ENCODE peak calls at places on chromosomes 4 and X, in four cellular contexts. One of them, this sample, is unnamed. For H3K4me1, the result is how much of the 10 kb centered on the place peaks cover.

GRCh38 chrX:23919148-23919547 is 11.3 kb downstream of the CXorf58 start:
- DNase-seq in endothelial cell of umbilical vein: no peak
- DNase-seq in left lung: no peak
- DNase-seq in stomach: no peak
- DNase-seq in this sample: no peak

GRCh38 chr4:47071863-47072441 is 40.6 kb downstream of the GABRB1 start:
- DNase-seq in endothelial cell of umbilical vein: peak
- DNase-seq in left lung: no peak
- DNase-seq in stomach: no peak
- DNase-seq in this sample: no peak

GRCh38 chr4:186500721-186501304 is 54.6 kb downstream of the MTNR1A start:
- DNase-seq in stomach: no peak
- DNase-seq in endothelial cell of umbilical vein: no peak
- DNase-seq in left lung: no peak
- DNase-seq in this sample: no peak

GRCh38 chrX:136759968-136760367 is 20.8 kb downstream of the ARHGEF6 start:
- DNase-seq in stomach: no peak
- DNase-seq in left lung: no peak
- DNase-seq in endothelial cell of umbilical vein: peak
- DNase-seq in this sample: no peak

GRCh38 chr4:53656421-53656981 is 65.2 kb upstream of the LNX1 start:
- DNase-seq in endothelial cell of umbilical vein: no peak
- DNase-seq in stomach: no peak
- DNase-seq in left lung: no peak
- DNase-seq in this sample: no peak

GRCh38 chrX:9258346-9259104 is 206.3 kb upstream of the TBL1X start:
- DNase-seq in left lung: no peak
- DNase-seq in stomach: no peak
- DNase-seq in endothelial cell of umbilical vein: no peak
- DNase-seq in this sample: no peak

GRCh38 chr4:577499-578450 is 1.7 kb upstream of the TMEM271 start:
- DNase-seq in left lung: no peak
- DNase-seq in endothelial cell of umbilical vein: no peak
- DNase-seq in stomach: no peak
- DNase-seq in this sample: no peak

GRCh38 chr4:133598779-133599178 is 449.7 kb downstream of the PCDH10 start:
- DNase-seq in endothelial cell of umbilical vein: peak
- DNase-seq in stomach: no peak
- DNase-seq in left lung: no peak
- DNase-seq in this sample: no peak

GRCh38 chrX:42948723-42949122 is 170.8 kb upstream of the PPP1R2C start:
- DNase-seq in left lung: no peak
- DNase-seq in endothelial cell of umbilical vein: peak
- DNase-seq in stomach: no peak
- DNase-seq in this sample: no peak

GRCh38 chrX:153423652-153424051 is 12.4 kb downstream of the ZFP92 start:
- DNase-seq in stomach: no peak
- DNase-seq in endothelial cell of umbilical vein: no peak
- DNase-seq in left lung: no peak
- DNase-seq in this sample: peak

GRCh38 chr4:184746532-184746870 is 12.6 kb upstream of the CENPU start:
- DNase-seq in stomach: peak
- DNase-seq in left lung: peak
- DNase-seq in endothelial cell of umbilical vein: no peak
- DNase-seq in this sample: no peak

GRCh38 chrX:43728002-43728401 is 71.9 kb downstream of the MAOA start:
- DNase-seq in left lung: no peak
- DNase-seq in stomach: no peak
- DNase-seq in endothelial cell of umbilical vein: no peak
- DNase-seq in this sample: no peak

GRCh38 chrX:15146515-15146914 is 123.4 kb downstream of the ASB9 start:
- DNase-seq in left lung: no peak
- DNase-seq in endothelial cell of umbilical vein: peak
- DNase-seq in stomach: peak
- DNase-seq in this sample: no peak

GRCh38 chr4:42616576-42616975 is 40.3 kb downstream of the ATP8A1 start:
- DNase-seq in stomach: no peak
- DNase-seq in endothelial cell of umbilical vein: no peak
- DNase-seq in left lung: no peak
- DNase-seq in this sample: no peak

GRCh38 chrX:118976599-118977340 is 2.4 kb downstream of the LONRF3 start:
- DNase-seq in left lung: peak
- DNase-seq in endothelial cell of umbilical vein: no peak
- DNase-seq in stomach: peak
- DNase-seq in this sample: peak

GRCh38 chr4:158130204-158130603 is 42.6 kb downstream of the GASK1B start:
- DNase-seq in endothelial cell of umbilical vein: no peak
- DNase-seq in stomach: no peak
- DNase-seq in left lung: no peak
- DNase-seq in this sample: no peak

GRCh38 chr4:153759407-153760226 is at the start of gene RNF175:
- DNase-seq in stomach: no peak
- DNase-seq in left lung: no peak
- DNase-seq in endothelial cell of umbilical vein: no peak
- DNase-seq in this sample: no peak

GRCh38 chr4:42345962-42346544 is 51.2 kb upstream of the SHISA3 start:
- DNase-seq in left lung: no peak
- DNase-seq in endothelial cell of umbilical vein: no peak
- DNase-seq in stomach: no peak
- DNase-seq in this sample: no peak

GRCh38 chr4:5198586-5198985 is 147.3 kb downstream of the STK32B start:
- DNase-seq in left lung: no peak
- DNase-seq in stomach: no peak
- DNase-seq in endothelial cell of umbilical vein: no peak
- DNase-seq in this sample: no peak

GRCh38 chrX:15221321-15221720 is 48.6 kb downstream of the ASB9 start:
- DNase-seq in stomach: no peak
- DNase-seq in endothelial cell of umbilical vein: no peak
- DNase-seq in left lung: no peak
- DNase-seq in this sample: no peak

GRCh38 chrX:154797006-154797405 is 8.3 kb downstream of the MPP1 start:
- DNase-seq in left lung: no peak
- DNase-seq in endothelial cell of umbilical vein: no peak
- DNase-seq in stomach: no peak
- DNase-seq in this sample: no peak

GRCh38 chrX:21960569-21960968 is 20.1 kb downstream of the SMS start:
- DNase-seq in left lung: no peak
- DNase-seq in endothelial cell of umbilical vein: no peak
- DNase-seq in stomach: no peak
- DNase-seq in this sample: no peak
- H3K4me1 ChIP-seq in left lung: under half
- H3K4me1 ChIP-seq in endothelial cell of umbilical vein: under half
- H3K4me1 ChIP-seq in stomach: under half
- H3K4me1 ChIP-seq in this sample: under half

GRCh38 chr4:38028556-38028955 is 68.4 kb downstream of the PTTG2 start:
- DNase-seq in endothelial cell of umbilical vein: no peak
- DNase-seq in stomach: no peak
- DNase-seq in left lung: no peak
- DNase-seq in this sample: no peak
- H3K4me1 ChIP-seq in endothelial cell of umbilical vein: under half
- H3K4me1 ChIP-seq in stomach: under half
- H3K4me1 ChIP-seq in left lung: under half
- H3K4me1 ChIP-seq in this sample: under half

GRCh38 chr4:2261853-2262144 is at the start of gene MXD4:
- DNase-seq in endothelial cell of umbilical vein: no peak
- DNase-seq in stomach: no peak
- DNase-seq in left lung: no peak
- DNase-seq in this sample: no peak

GRCh38 chr4:2262145-2262943 is 435 bp upstream of the MXD4 start:
- DNase-seq in left lung: peak
- DNase-seq in endothelial cell of umbilical vein: peak
- DNase-seq in stomach: peak
- DNase-seq in this sample: peak

GRCh38 chr4:2260336-2261109 is 1.4 kb downstream of the MXD4 start:
- DNase-seq in stomach: peak
- DNase-seq in endothelial cell of umbilical vein: no peak
- DNase-seq in left lung: peak
- DNase-seq in this sample: peak

GRCh38 chr4:2259541-2260267 is 2.2 kb downstream of the MXD4 start:
- DNase-seq in left lung: peak
- DNase-seq in stomach: peak
- DNase-seq in endothelial cell of umbilical vein: no peak
- DNase-seq in this sample: peak

GRCh38 chr4:2261110-2261852 is 628 bp downstream of the MXD4 start:
- DNase-seq in left lung: peak
- DNase-seq in stomach: peak
- DNase-seq in endothelial cell of umbilical vein: peak
- DNase-seq in this sample: peak
- H3K4me1 ChIP-seq in left lung: under half
- H3K4me1 ChIP-seq in stomach: half or more
- H3K4me1 ChIP-seq in endothelial cell of umbilical vein: under half
- H3K4me1 ChIP-seq in this sample: under half

DNA sequence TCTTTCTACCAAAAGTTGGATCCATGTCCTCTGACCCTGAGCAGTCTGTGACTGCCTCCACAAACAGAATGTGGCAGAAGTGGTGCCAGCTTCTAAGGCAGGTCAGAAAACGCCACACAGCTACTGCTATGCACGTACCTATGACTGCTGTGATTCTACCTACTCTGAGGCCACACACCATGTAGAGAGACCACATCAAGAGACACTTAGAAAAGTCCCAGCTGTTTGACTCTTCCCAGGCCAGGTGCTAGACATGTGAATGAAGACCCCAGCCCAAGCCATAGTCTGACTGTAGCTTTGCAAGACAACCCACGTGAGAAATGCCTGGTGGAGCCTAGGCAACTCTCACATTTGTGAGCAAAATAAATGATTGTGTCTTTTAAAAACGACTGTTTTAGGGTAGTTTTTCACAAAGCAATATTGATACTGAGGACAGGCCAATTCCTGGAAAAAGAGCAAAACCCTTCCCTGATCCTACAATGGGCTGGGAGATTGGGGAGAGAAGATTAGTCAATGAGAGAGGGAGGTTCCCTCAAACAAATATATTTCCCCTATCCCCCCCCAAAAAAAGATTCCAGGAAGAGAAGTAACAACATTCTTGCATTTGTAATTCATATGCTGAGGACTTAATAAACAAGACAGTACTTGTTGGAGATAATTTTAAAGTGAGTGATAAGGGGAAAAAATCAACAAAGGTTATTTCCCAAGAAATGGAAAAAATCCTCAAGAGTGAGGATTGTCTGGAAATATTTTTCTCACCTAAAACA is 33.3 kb downstream of the FRYL start:
- DNase-seq in endothelial cell of umbilical vein: no peak
- DNase-seq in stomach: no peak
- DNase-seq in left lung: no peak
- DNase-seq in this sample: no peak
- H3K4me1 ChIP-seq in endothelial cell of umbilical vein: under half
- H3K4me1 ChIP-seq in stomach: under half
- H3K4me1 ChIP-seq in left lung: under half
- H3K4me1 ChIP-seq in this sample: under half

DNA sequence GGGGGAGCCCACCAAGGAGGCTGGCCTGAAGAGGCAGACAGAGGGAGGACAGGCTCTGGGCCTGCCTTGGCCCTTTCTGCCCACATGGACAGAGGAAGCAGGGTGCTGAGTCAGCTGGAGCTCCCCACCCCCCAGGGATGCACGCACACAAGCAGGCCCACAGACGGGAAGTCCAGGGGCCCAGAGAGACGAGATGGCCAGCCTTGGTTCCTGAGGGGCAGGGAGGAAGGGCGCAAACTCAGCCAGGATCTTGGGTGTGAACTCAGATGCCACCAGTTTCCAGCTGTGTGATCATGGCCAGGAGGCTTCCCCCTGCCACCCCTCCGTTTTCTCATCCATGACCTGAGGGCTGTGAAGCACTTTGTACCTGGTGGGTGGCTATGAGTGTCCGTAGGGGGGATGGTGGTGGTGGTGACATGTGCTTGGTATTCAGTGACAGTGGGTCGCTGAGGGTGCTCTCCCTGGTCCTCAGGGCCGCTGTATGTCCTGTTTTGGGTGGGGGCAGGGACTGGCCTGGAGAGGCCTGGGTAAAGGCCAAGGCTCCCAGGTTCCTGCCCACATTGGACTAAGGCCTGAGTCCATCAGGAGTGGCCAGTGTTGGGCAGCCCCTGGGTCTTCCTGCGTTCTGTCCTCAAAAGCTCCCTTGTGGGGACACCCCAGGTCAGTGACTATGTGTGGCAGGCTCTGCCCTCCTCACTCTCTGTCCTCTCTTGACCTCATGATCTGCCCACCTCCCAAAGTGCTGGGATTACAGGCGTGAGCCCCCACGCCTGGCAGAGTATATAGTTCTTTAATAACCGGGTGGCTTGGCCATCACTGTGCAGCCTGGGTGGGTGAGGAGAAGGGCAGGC is 2.0 kb downstream of the SH3BP2 start:
- DNase-seq in stomach: peak
- DNase-seq in endothelial cell of umbilical vein: peak
- DNase-seq in left lung: peak
- DNase-seq in this sample: peak
- H3K4me1 ChIP-seq in stomach: half or more
- H3K4me1 ChIP-seq in endothelial cell of umbilical vein: half or more
- H3K4me1 ChIP-seq in left lung: under half
- H3K4me1 ChIP-seq in this sample: half or more

GRCh38 chr4:11624370-11624769 is 195.7 kb upstream of the HS3ST1 start:
- DNase-seq in endothelial cell of umbilical vein: no peak
- DNase-seq in stomach: no peak
- DNase-seq in left lung: no peak
- DNase-seq in this sample: no peak

GRCh38 chr4:11626046-11626445 is 197.4 kb upstream of the HS3ST1 start:
- DNase-seq in left lung: no peak
- DNase-seq in stomach: no peak
- DNase-seq in endothelial cell of umbilical vein: no peak
- DNase-seq in this sample: no peak

GRCh38 chr4:11622961-11623725 is 194.4 kb upstream of the HS3ST1 start:
- DNase-seq in endothelial cell of umbilical vein: no peak
- DNase-seq in stomach: no peak
- DNase-seq in left lung: no peak
- DNase-seq in this sample: no peak

GRCh38 chr4:11625206-11625605 is 196.5 kb upstream of the HS3ST1 start:
- DNase-seq in endothelial cell of umbilical vein: peak
- DNase-seq in stomach: no peak
- DNase-seq in left lung: no peak
- DNase-seq in this sample: peak

GRCh38 chr4:11623726-11624037 is 195.0 kb upstream of the HS3ST1 start:
- DNase-seq in stomach: peak
- DNase-seq in left lung: peak
- DNase-seq in endothelial cell of umbilical vein: peak
- DNase-seq in this sample: no peak
- H3K4me1 ChIP-seq in stomach: under half
- H3K4me1 ChIP-seq in left lung: under half
- H3K4me1 ChIP-seq in endothelial cell of umbilical vein: under half
- H3K4me1 ChIP-seq in this sample: under half

DNA sequence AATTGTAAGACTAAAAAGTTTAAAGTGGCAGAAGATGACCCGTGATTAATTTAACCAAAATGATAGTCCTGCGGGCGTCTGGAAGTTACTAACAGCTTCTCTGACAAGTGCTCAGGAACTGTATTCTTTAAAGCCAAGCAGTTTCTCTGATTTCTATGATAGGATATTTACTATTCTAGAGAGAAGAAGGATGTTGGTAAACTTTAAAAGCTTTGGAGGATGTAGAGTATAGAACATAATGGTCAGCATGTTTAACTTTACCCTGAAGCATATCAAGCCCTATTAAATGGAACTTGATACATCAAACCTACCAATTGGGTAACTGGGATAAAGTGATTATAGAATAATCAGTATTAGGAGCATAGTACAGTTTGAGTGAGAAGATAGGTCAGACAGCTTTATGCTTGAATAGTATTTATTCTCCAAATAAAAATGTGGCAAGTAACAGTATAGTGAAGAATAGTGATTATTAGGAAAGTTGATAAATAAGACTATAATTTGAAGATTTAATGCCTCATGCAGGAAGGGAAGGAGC is 1.8 kb downstream of the STIM2 start:
- DNase-seq in stomach: no peak
- DNase-seq in left lung: no peak
- DNase-seq in endothelial cell of umbilical vein: peak
- DNase-seq in this sample: no peak
- H3K4me1 ChIP-seq in stomach: half or more
- H3K4me1 ChIP-seq in left lung: under half
- H3K4me1 ChIP-seq in endothelial cell of umbilical vein: under half
- H3K4me1 ChIP-seq in this sample: under half